ENCODE peak calls at places on chromosomes 4 and X, in seven cellular contexts. One of them, this sample, is unnamed.
A peak's percentile ranks its signal among the peaks of the same experiment; 100 is the strongest.

GRCh38 chr4:176910646-176911045 is 117.9 kb upstream of the VEGFC start:
- DNase-seq in transverse colon: no peak
- DNase-seq in IMR-90: no peak
- DNase-seq in gastrocnemius medialis: no peak
- DNase-seq in body of pancreas: no peak
- DNase-seq in spleen: no peak
- DNase-seq in tibial nerve: no peak
- DNase-seq in this sample: no peak

GRCh38 chr4:7296661-7297335 is 104.5 kb downstream of the SORCS2 start:
- DNase-seq in transverse colon: no peak
- DNase-seq in IMR-90: no peak
- DNase-seq in gastrocnemius medialis: no peak
- DNase-seq in body of pancreas: no peak
- DNase-seq in spleen: no peak
- DNase-seq in tibial nerve: no peak
- DNase-seq in this sample: no peak

GRCh38 chrX:106631615-106632014 is 19.8 kb downstream of the RADX start:
- DNase-seq in transverse colon: no peak
- DNase-seq in IMR-90: no peak
- DNase-seq in gastrocnemius medialis: no peak
- DNase-seq in body of pancreas: no peak
- DNase-seq in spleen: no peak
- DNase-seq in tibial nerve: no peak
- DNase-seq in this sample: no peak

GRCh38 chr4:39730067-39730466 is 32.1 kb downstream of the UBE2K start:
- DNase-seq in transverse colon: no peak
- DNase-seq in IMR-90: no peak
- DNase-seq in gastrocnemius medialis: no peak
- DNase-seq in body of pancreas: no peak
- DNase-seq in spleen: no peak
- DNase-seq in tibial nerve: no peak
- DNase-seq in this sample: peak; percentile 78

GRCh38 chrX:622104-622503 is 8.5 kb upstream of the SHOX start:
- DNase-seq in transverse colon: no peak
- DNase-seq in IMR-90: no peak
- DNase-seq in gastrocnemius medialis: no peak
- DNase-seq in body of pancreas: no peak
- DNase-seq in spleen: no peak
- DNase-seq in tibial nerve: no peak
- DNase-seq in this sample: no peak

GRCh38 chrX:31497086-31497485 is 425.2 kb upstream of the FTHL17 start:
- DNase-seq in transverse colon: no peak
- DNase-seq in IMR-90: peak; percentile 48
- DNase-seq in gastrocnemius medialis: no peak
- DNase-seq in body of pancreas: no peak
- DNase-seq in spleen: no peak
- DNase-seq in tibial nerve: no peak
- DNase-seq in this sample: no peak

GRCh38 chrX:34562006-34562405 is 95.1 kb downstream of the TMEM47 start:
- DNase-seq in transverse colon: no peak
- DNase-seq in IMR-90: no peak
- DNase-seq in gastrocnemius medialis: no peak
- DNase-seq in body of pancreas: no peak
- DNase-seq in spleen: no peak
- DNase-seq in tibial nerve: no peak
- DNase-seq in this sample: no peak

GRCh38 chrX:133254666-133255065 is 36.5 kb upstream of the TFDP3 start:
- DNase-seq in transverse colon: no peak
- DNase-seq in IMR-90: peak; percentile 41
- DNase-seq in gastrocnemius medialis: no peak
- DNase-seq in body of pancreas: no peak
- DNase-seq in spleen: no peak
- DNase-seq in tibial nerve: no peak
- DNase-seq in this sample: no peak

GRCh38 chr4:17718471-17718870 is 63.0 kb downstream of the FAM184B start:
- DNase-seq in transverse colon: no peak
- DNase-seq in IMR-90: no peak
- DNase-seq in gastrocnemius medialis: no peak
- DNase-seq in body of pancreas: no peak
- DNase-seq in spleen: no peak
- DNase-seq in tibial nerve: no peak
- DNase-seq in this sample: no peak

GRCh38 chrX:93242897-93243296 is 430.5 kb downstream of the NAP1L3 start:
- DNase-seq in transverse colon: no peak
- DNase-seq in IMR-90: no peak
- DNase-seq in gastrocnemius medialis: no peak
- DNase-seq in body of pancreas: peak; percentile 24
- DNase-seq in spleen: no peak
- DNase-seq in tibial nerve: no peak
- DNase-seq in this sample: no peak

GRCh38 chr4:152073738-152074137 is 312.9 kb upstream of the GATB start:
- DNase-seq in transverse colon: no peak
- DNase-seq in IMR-90: peak; percentile 38
- DNase-seq in gastrocnemius medialis: no peak
- DNase-seq in body of pancreas: peak; percentile 16
- DNase-seq in spleen: no peak
- DNase-seq in tibial nerve: no peak
- DNase-seq in this sample: peak; percentile 93

GRCh38 chr4:168569066-168569908 is 72.4 kb downstream of the PALLD start:
- DNase-seq in transverse colon: peak; percentile 45
- DNase-seq in IMR-90: no peak
- DNase-seq in gastrocnemius medialis: peak; percentile 15
- DNase-seq in body of pancreas: peak; percentile 52
- DNase-seq in spleen: no peak
- DNase-seq in tibial nerve: no peak
- DNase-seq in this sample: no peak

GRCh38 chr4:127669691-127670090 is 36.9 kb downstream of the INTU start:
- DNase-seq in transverse colon: no peak
- DNase-seq in IMR-90: no peak
- DNase-seq in gastrocnemius medialis: no peak
- DNase-seq in body of pancreas: no peak
- DNase-seq in spleen: no peak
- DNase-seq in tibial nerve: no peak
- DNase-seq in this sample: no peak

GRCh38 chrX:1386338-1387127 is 5.4 kb downstream of the SLC25A6 start:
- DNase-seq in transverse colon: no peak
- DNase-seq in IMR-90: no peak
- DNase-seq in gastrocnemius medialis: no peak
- DNase-seq in body of pancreas: no peak
- DNase-seq in spleen: peak; percentile 67
- DNase-seq in tibial nerve: no peak
- DNase-seq in this sample: no peak

GRCh38 chr4:71472946-71473345 is 134.1 kb downstream of the SLC4A4 start:
- DNase-seq in transverse colon: no peak
- DNase-seq in IMR-90: peak; percentile 89
- DNase-seq in gastrocnemius medialis: no peak
- DNase-seq in body of pancreas: no peak
- DNase-seq in spleen: no peak
- DNase-seq in tibial nerve: no peak
- DNase-seq in this sample: no peak

GRCh38 chr4:31089815-31090214 is 369.6 kb downstream of the PCDH7 start:
- DNase-seq in transverse colon: no peak
- DNase-seq in IMR-90: peak; percentile 57
- DNase-seq in gastrocnemius medialis: no peak
- DNase-seq in body of pancreas: peak; percentile 80
- DNase-seq in spleen: no peak
- DNase-seq in tibial nerve: no peak
- DNase-seq in this sample: peak; percentile 62

GRCh38 chrX:1385824-1386223 is 6.1 kb downstream of the SLC25A6 start:
- DNase-seq in transverse colon: no peak
- DNase-seq in IMR-90: no peak
- DNase-seq in gastrocnemius medialis: no peak
- DNase-seq in body of pancreas: no peak
- DNase-seq in spleen: peak; percentile 67
- DNase-seq in tibial nerve: no peak
- DNase-seq in this sample: no peak

GRCh38 chrX:133414399-133415275 is 652 bp downstream of the GPC4 start:
- DNase-seq in transverse colon: peak; percentile 12
- DNase-seq in IMR-90: no peak
- DNase-seq in gastrocnemius medialis: no peak
- DNase-seq in body of pancreas: peak; percentile 22
- DNase-seq in spleen: no peak
- DNase-seq in tibial nerve: no peak
- DNase-seq in this sample: peak; percentile 37

GRCh38 chr4:140315032-140315826 is 58.2 kb upstream of the SCOC start:
- DNase-seq in transverse colon: no peak
- DNase-seq in IMR-90: peak; percentile 20
- DNase-seq in gastrocnemius medialis: no peak
- DNase-seq in body of pancreas: no peak
- DNase-seq in spleen: no peak
- DNase-seq in tibial nerve: no peak
- DNase-seq in this sample: no peak

GRCh38 chr4:85747871-85748491 is 273.0 kb downstream of the ARHGAP24 start:
- DNase-seq in transverse colon: peak; percentile 15
- DNase-seq in IMR-90: peak; percentile 83
- DNase-seq in gastrocnemius medialis: no peak
- DNase-seq in body of pancreas: peak; percentile 62
- DNase-seq in spleen: no peak
- DNase-seq in tibial nerve: peak; percentile 64
- DNase-seq in this sample: peak; percentile 36

GRCh38 chrX:85992811-85993229 is 54.5 kb downstream of the CHM start:
- DNase-seq in transverse colon: no peak
- DNase-seq in IMR-90: peak; percentile 38
- DNase-seq in gastrocnemius medialis: no peak
- DNase-seq in body of pancreas: no peak
- DNase-seq in spleen: no peak
- DNase-seq in tibial nerve: no peak
- DNase-seq in this sample: no peak
- TF ChIP-seq POLR2A in transverse colon: no peak
- TF ChIP-seq POLR2A in IMR-90: no peak
- TF ChIP-seq POLR2A in gastrocnemius medialis: no peak
- TF ChIP-seq POLR2A in body of pancreas: no peak
- TF ChIP-seq POLR2A in spleen: no peak
- TF ChIP-seq POLR2A in tibial nerve: no peak
- TF ChIP-seq POLR2A in this sample: no peak

DNA sequence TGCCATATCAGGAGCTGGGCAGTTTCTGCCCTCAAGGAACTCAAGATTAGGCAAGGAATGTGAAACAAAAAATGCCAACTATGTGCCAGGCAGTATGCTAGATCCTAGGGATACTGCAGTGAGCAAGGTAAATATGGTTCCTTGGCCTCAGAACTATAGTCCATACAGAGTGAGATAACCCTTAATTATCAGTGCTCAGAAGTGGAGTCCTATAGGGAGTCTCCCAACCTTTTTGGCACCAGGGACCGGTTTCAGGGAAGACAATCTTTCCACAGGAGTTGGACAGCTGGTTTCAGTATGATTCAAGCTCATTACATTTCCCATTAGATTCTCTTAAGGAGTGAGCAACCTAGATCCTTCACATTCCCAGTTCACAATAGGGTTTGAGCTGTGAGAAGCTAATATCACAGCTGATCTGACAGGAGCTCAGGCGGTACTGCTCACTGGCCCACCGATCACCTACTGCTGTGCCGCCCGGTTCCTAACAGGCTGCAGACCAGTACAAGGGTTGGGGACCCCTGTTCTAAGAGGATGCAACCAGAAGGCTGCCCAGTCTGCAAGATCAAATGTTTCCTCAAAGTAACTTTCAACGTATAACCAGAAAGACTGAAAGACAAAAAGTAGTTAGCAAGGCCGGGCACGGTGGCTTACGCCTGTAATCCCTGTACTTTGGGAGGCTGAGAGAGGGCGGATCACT is 1.7 kb upstream of the SRP72 start:
- DNase-seq in transverse colon: no peak
- DNase-seq in IMR-90: peak; percentile 48
- DNase-seq in gastrocnemius medialis: no peak
- DNase-seq in body of pancreas: no peak
- DNase-seq in spleen: no peak
- DNase-seq in tibial nerve: no peak
- DNase-seq in this sample: no peak
- H3K4me3 ChIP-seq in transverse colon: no peak overlapping the region
- H3K4me3 ChIP-seq in IMR-90: peak overlapping the region; percentile 98
- H3K4me3 ChIP-seq in gastrocnemius medialis: peak overlapping the region; percentile 91
- H3K4me3 ChIP-seq in body of pancreas: no peak overlapping the region
- H3K4me3 ChIP-seq in spleen: peak overlapping the region; percentile 99
- H3K4me3 ChIP-seq in tibial nerve: no peak overlapping the region
- H3K4me3 ChIP-seq in this sample: no peak overlapping the region

DNA sequence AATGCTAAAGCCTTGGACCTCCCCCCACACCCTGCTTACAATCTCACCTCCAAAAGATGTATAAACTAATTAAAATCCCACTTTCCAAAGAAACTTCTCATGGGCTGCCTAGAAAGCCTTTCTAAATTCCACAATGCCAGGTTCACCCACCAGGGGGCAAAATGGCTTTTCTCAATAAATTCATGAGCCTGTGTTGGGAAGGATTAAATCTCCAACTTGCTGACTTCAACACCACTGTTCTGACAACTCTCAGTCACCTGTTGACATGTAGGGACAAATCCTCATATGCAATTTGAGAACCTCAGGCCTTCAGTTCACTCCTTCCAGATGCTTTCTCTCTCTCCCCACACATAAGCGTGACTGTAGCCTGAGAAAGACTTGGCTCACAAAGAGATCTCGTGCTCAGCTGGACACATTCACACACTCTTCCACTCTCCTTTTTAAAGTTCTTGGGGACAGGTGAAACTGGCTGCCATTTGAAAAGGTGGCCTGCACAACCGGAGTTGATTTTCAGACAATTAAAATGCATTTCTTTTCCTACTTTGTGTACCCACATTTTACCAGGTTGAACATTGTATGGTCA is 88.6 kb upstream of the PRPS2 start:
- DNase-seq in transverse colon: no peak
- DNase-seq in IMR-90: no peak
- DNase-seq in gastrocnemius medialis: no peak
- DNase-seq in body of pancreas: no peak
- DNase-seq in spleen: no peak
- DNase-seq in tibial nerve: no peak
- DNase-seq in this sample: no peak
- TF ChIP-seq CTCF in transverse colon: no peak
- TF ChIP-seq CTCF in IMR-90: peak; percentile 18
- TF ChIP-seq CTCF in gastrocnemius medialis: no peak
- TF ChIP-seq CTCF in body of pancreas: peak; percentile 27
- TF ChIP-seq CTCF in spleen: peak; percentile 22
- TF ChIP-seq CTCF in tibial nerve: no peak
- TF ChIP-seq CTCF in this sample: no peak

GRCh38 chr4:82900335-82901128 is at the start of gene THAP9:
- DNase-seq in transverse colon: peak; percentile 98
- DNase-seq in IMR-90: peak; percentile 100
- DNase-seq in gastrocnemius medialis: peak; percentile 99
- DNase-seq in body of pancreas: peak; percentile 98
- DNase-seq in spleen: peak; percentile 99
- DNase-seq in tibial nerve: peak; percentile 96
- DNase-seq in this sample: peak; percentile 99

GRCh38 chr4:82900016-82900334 is 560 bp upstream of the THAP9 start:
- DNase-seq in transverse colon: no peak
- DNase-seq in IMR-90: peak; percentile 44
- DNase-seq in gastrocnemius medialis: no peak
- DNase-seq in body of pancreas: no peak
- DNase-seq in spleen: no peak
- DNase-seq in tibial nerve: no peak
- DNase-seq in this sample: no peak

GRCh38 chr4:82899339-82899738 is 1.2 kb upstream of the THAP9 start:
- DNase-seq in transverse colon: no peak
- DNase-seq in IMR-90: no peak
- DNase-seq in gastrocnemius medialis: no peak
- DNase-seq in body of pancreas: no peak
- DNase-seq in spleen: no peak
- DNase-seq in tibial nerve: no peak
- DNase-seq in this sample: no peak

GRCh38 chr4:82903737-82904136 is 3.2 kb downstream of the THAP9 start:
- DNase-seq in transverse colon: no peak
- DNase-seq in IMR-90: no peak
- DNase-seq in gastrocnemius medialis: no peak
- DNase-seq in body of pancreas: no peak
- DNase-seq in spleen: no peak
- DNase-seq in tibial nerve: no peak
- DNase-seq in this sample: no peak

GRCh38 chr4:82901129-82901718 is 689 bp downstream of the THAP9 start:
- DNase-seq in transverse colon: no peak
- DNase-seq in IMR-90: no peak
- DNase-seq in gastrocnemius medialis: no peak
- DNase-seq in body of pancreas: peak; percentile 23
- DNase-seq in spleen: no peak
- DNase-seq in tibial nerve: no peak
- DNase-seq in this sample: no peak
- TF ChIP-seq POLR2A in transverse colon: no peak
- TF ChIP-seq POLR2A in IMR-90: peak; percentile 95
- TF ChIP-seq POLR2A in gastrocnemius medialis: no peak
- TF ChIP-seq POLR2A in body of pancreas: no peak
- TF ChIP-seq POLR2A in spleen: no peak
- TF ChIP-seq POLR2A in tibial nerve: no peak
- TF ChIP-seq POLR2A in this sample: no peak